ENCODE peak calls at places on chromosome 19, in ten cellular contexts. E is neural crest cell; V is A549; J is naive B cell; G is stimulated activated CD4-positive, alpha-beta T cell treated with anti-CD3 and anti-CD28 coated beads, Interleukin-4, amount 100 ng/mL, for 1 hour; Y is stimulated activated naive CD8-positive, alpha-beta T cell treated with anti-CD3 and anti-CD28 coated beads, Interleukin-15, amount 100 ng/mL, for 72 hours; A is activated CD4-positive, CD25-positive, alpha-beta regulatory T cell treated with anti-CD3 and anti-CD28 coated beads, Interleukin-2, amount 50 U/mL, for 72 hours; X is left colon; O is stimulated activated CD8-positive, alpha-beta memory T cell treated with anti-CD3 and anti-CD28 coated beads, Interleukin-7, amount 100 ng/mL, for 1 hour; C is aorta. H is an unnamed sample.

GRCh38 chr19:17149393-17150135 is 65.6 kb upstream of the USE1 start:
- DNase-seq in V (no peak), G (no peak), O (no peak), A (no peak), E (no peak), X (no peak), J (no peak), C (no peak), Y (no peak), H (no peak)

GRCh38 chr19:49664171-49665070 is 1.2 kb downstream of the IRF3 start:
- DNase-seq in J (peak), A (peak), E (peak), O (peak), C (peak), X (peak), G (peak), V (peak), Y (peak), H (peak)

GRCh38 chr19:13023666-13024065 is 28.4 kb downstream of the NFIX start:
- DNase-seq in A (no peak), V (no peak), E (no peak), C (no peak), G (no peak), O (no peak), X (no peak), J (no peak), Y (no peak), H (no peak)

GRCh38 chr19:29622191-29623070 is 16.3 kb downstream of the POP4 start:
- DNase-seq in X (no peak), C (no peak), Y (peak), G (no peak), O (no peak), J (no peak), V (no peak), A (no peak), E (no peak), H (no peak)

GRCh38 chr19:42287017-42287825 is 14.7 kb upstream of the PRR19 start:
- DNase-seq in X (no peak), A (no peak), Y (no peak), C (no peak), E (no peak), V (no peak), O (no peak), G (no peak), J (no peak), H (peak)

GRCh38 chr19:39943586-39943985 is 9.2 kb upstream of the FCGBP start:
- DNase-seq in V (peak), O (no peak), G (no peak), J (no peak), X (peak), Y (no peak), A (no peak), E (no peak), C (no peak), H (no peak)

GRCh38 chr19:57075801-57076492 is 43.8 kb upstream of the USP29 start:
- DNase-seq in C (no peak), G (no peak), E (no peak), V (no peak), O (no peak), J (no peak), A (no peak), Y (no peak), X (no peak), H (no peak)

GRCh38 chr19:38030681-38031422 is 123.8 kb downstream of the SIPA1L3 start:
- DNase-seq in Y (no peak), A (no peak), O (no peak), V (peak), X (no peak), E (no peak), C (no peak), G (no peak), J (no peak), H (no peak)

GRCh38 chr19:55116232-55117062 is 990 bp downstream of the PPP1R12C start:
- DNase-seq in A (peak), J (peak), O (no peak), Y (peak), C (peak), X (peak), V (peak), G (peak), E (peak), H (peak)

GRCh38 chr19:41189425-41190065 is 3.5 kb upstream of the CYP2S1 start:
- DNase-seq in X (no peak), E (no peak), O (no peak), Y (no peak), J (no peak), C (no peak), V (no peak), A (no peak), G (no peak), H (no peak)

GRCh38 chr19:14139944-14140343 is 3.6 kb upstream of the ASF1B start:
- DNase-seq in C (no peak), X (no peak), V (no peak), J (no peak), Y (no peak), G (no peak), E (peak), O (no peak), A (no peak), H (no peak)

GRCh38 chr19:4831351-4832340 is at the start of gene TICAM1:
- DNase-seq in G (peak), X (peak), A (peak), J (peak), C (peak), O (peak), V (peak), Y (peak), E (no peak), H (peak)

GRCh38 chr19:5293607-5294089 is 47.0 kb downstream of the PTPRS start:
- DNase-seq in X (no peak), O (no peak), A (no peak), V (no peak), Y (no peak), C (peak), J (no peak), E (peak), G (peak), H (no peak)

GRCh38 chr19:2484178-2484937 is 8.4 kb downstream of the GADD45B start:
- DNase-seq in G (no peak), C (no peak), Y (no peak), A (no peak), E (no peak), X (no peak), O (no peak), V (no peak), J (no peak), H (no peak)

GRCh38 chr19:51697169-51697776 is 4.1 kb downstream of the SPACA6 start:
- DNase-seq in X (no peak), Y (no peak), V (no peak), G (no peak), O (no peak), A (no peak), C (no peak), E (no peak), J (no peak), H (no peak)